ENCODE peak calls at places on chromosomes 6 and 20, in nine cellular contexts. C, T, F, G, Z, S, W, H and D are unnamed samples.

GRCh38 chr20:45432294-45432693 is 16.4 kb downstream of the PIGT start:
- DNase-seq in Z (no peak), W (no peak), F (no peak), G (no peak), S (no peak), T (peak; percentile 16), C (no peak), H (no peak), D (no peak)

GRCh38 chr6:76792394-76792793 is 670.9 kb downstream of the HTR1B start:
- DNase-seq in G (no peak), S (no peak), H (no peak), W (no peak), Z (no peak), T (no peak), F (no peak), C (no peak), D (no peak)

GRCh38 chr6:19838442-19839236 is 1.5 kb downstream of the ID4 start:
- DNase-seq in T (no peak), F (no peak), W (no peak), Z (no peak), G (no peak), S (peak; percentile 81), H (no peak), C (peak; percentile 27), D (peak; percentile 38)

GRCh38 chr6:109486068-109486467 is 3.0 kb upstream of the ZBTB24 start:
- DNase-seq in F (no peak), C (peak; percentile 44), T (no peak), H (no peak), Z (no peak), W (no peak), G (no peak), S (no peak), D (peak; percentile 98)

GRCh38 chr6:97423190-97423589 is 140.2 kb upstream of the MMS22L start:
- DNase-seq in C (no peak), G (no peak), T (no peak), H (no peak), W (no peak), S (no peak), Z (no peak), F (no peak), D (no peak)

GRCh38 chr6:136506124-136506799 is 44.0 kb downstream of the MAP7 start:
- DNase-seq in W (no peak), Z (no peak), G (no peak), H (no peak), S (no peak), F (no peak), C (no peak), T (no peak), D (no peak)

GRCh38 chr6:64049736-64050135 is 414.1 kb downstream of the PHF3 start:
- DNase-seq in H (no peak), S (no peak), Z (no peak), C (no peak), F (no peak), T (no peak), W (no peak), G (no peak), D (no peak)

GRCh38 chr6:139536751-139537617 is 162.5 kb upstream of the CITED2 start:
- DNase-seq in T (no peak), S (no peak), W (no peak), Z (no peak), F (no peak), G (no peak), C (peak; percentile 33), H (no peak), D (no peak)

GRCh38 chr20:13105864-13106457 is 97.2 kb downstream of the SPTLC3 start:
- DNase-seq in S (no peak), G (no peak), Z (no peak), F (no peak), H (no peak), C (peak; percentile 43), W (no peak), T (no peak), D (no peak)

GRCh38 chr6:111700135-111700690 is 94.5 kb upstream of the TRAF3IP2 start:
- DNase-seq in W (no peak), H (no peak), C (no peak), Z (no peak), G (no peak), F (no peak), S (no peak), T (no peak), D (no peak)

GRCh38 chr6:136539967-136540366 is 10.3 kb downstream of the MAP7 start:
- DNase-seq in C (no peak), W (no peak), T (no peak), H (no peak), F (no peak), Z (no peak), G (no peak), S (no peak), D (no peak)

GRCh38 chr6:132133734-132134490 is 182.7 kb upstream of the CCN2 start:
- DNase-seq in C (no peak), G (no peak), S (no peak), F (no peak), Z (peak; percentile 52), W (no peak), H (no peak), T (no peak), D (no peak)

GRCh38 chr6:42193491-42193894 is 1.3 kb downstream of the GUCA1B start:
- DNase-seq in C (no peak), Z (no peak), F (no peak), G (no peak), H (no peak), W (no peak), S (no peak), T (no peak), D (no peak)

GRCh38 chr6:30841644-30842504 is 42.4 kb upstream of the DDR1 start:
- DNase-seq in C (no peak), F (no peak), T (no peak), S (no peak), W (no peak), H (no peak), G (no peak), Z (no peak), D (no peak)

GRCh38 chr20:22583773-22584629 is at the start of gene FOXA2:
- DNase-seq in T (no peak), S (no peak), G (no peak), H (no peak), W (no peak), F (no peak), Z (no peak), C (peak; percentile 96), D (no peak)

GRCh38 chr6:134173007-134173690 is 120.7 kb upstream of the SLC2A12 start:
- DNase-seq in H (no peak), T (no peak), F (no peak), W (no peak), S (no peak), G (no peak), C (no peak), Z (no peak), D (no peak)

GRCh38 chr6:121260651-121261102 is 73.6 kb downstream of the TBC1D32 start:
- DNase-seq in S (no peak), T (no peak), Z (no peak), G (no peak), C (no peak), W (no peak), F (no peak), H (no peak), D (no peak)

DNA sequence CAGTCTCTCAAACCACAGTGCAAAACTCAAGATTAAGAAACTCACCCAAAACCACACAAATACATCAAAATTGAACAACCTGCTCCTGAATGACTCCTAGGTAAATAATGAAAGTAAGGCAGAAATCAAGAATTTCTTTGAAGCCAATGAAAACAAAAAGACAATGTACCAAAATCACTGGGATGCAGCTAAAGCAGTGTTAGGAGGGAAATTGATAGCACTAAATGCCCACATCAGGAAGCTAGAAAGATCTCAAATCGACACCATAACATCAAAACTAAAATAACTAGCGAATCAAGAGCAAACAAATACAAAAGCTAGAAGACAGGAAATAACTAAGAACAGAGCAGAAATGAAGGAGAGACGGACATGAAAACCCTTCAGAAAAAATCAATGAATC is 70.5 kb downstream of the TBC1D32 start:
- DNase-seq in C (no peak), H (no peak), T (no peak), Z (no peak), G (no peak), S (no peak), F (no peak), W (no peak), D (no peak)
- H3K9me3 ChIP-seq in C (peaks cover 6% of the 10 kb centered on the region), H (no peaks in the 10 kb centered on the region), T (no peaks in the 10 kb centered on the region), Z (no peaks in the 10 kb centered on the region), G (no peaks in the 10 kb centered on the region), S (no peaks in the 10 kb centered on the region), F (no peaks in the 10 kb centered on the region), W (no peaks in the 10 kb centered on the region), D (peaks cover 9% of the 10 kb centered on the region)

GRCh38 chr6:28323813-28324424 is 12.0 kb downstream of the ZSCAN31 start:
- DNase-seq in Z (no peak), H (no peak), G (no peak), S (no peak), T (no peak), F (no peak), C (no peak), W (no peak), D (no peak)
- H3K9me3 ChIP-seq in Z (peaks cover 9% of the 10 kb centered on the region), H (peaks cover 14% of the 10 kb centered on the region), G (peaks cover 9% of the 10 kb centered on the region), S (peaks cover 18% of the 10 kb centered on the region), T (peaks cover 19% of the 10 kb centered on the region), F (peaks cover 6% of the 10 kb centered on the region), C (peaks cover 31% of the 10 kb centered on the region), W (peaks cover 14% of the 10 kb centered on the region), D (peaks cover 15% of the 10 kb centered on the region)

DNA sequence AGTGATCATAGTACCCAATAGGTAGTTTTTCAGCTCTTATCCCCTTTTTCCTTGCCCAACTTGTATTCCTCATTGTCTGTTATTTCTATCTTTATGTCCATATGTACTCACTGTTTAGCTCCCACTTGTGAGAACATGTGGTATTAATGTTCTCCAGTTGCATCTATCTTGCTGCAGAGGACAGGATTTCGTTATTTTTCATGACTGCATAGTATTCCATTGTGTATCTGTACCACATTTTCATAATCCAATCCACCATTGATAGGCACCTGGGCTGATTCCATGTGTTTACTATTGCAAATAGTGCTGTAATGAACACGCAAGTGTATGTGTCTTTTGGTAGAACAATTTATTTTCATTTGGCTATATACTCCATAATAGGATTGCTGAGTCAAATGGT is 819.5 kb upstream of the ADGRB3 start:
- DNase-seq in G (no peak), Z (no peak), C (no peak), W (no peak), H (no peak), S (no peak), T (no peak), F (no peak), D (no peak)
- H3K9me3 ChIP-seq in G (no peaks in the 10 kb centered on the region), Z (no peaks in the 10 kb centered on the region), C (no peaks in the 10 kb centered on the region), W (peaks cover 4% of the 10 kb centered on the region), H (peaks cover 7% of the 10 kb centered on the region), S (peaks cover 6% of the 10 kb centered on the region), T (peaks cover 5% of the 10 kb centered on the region), F (no peaks in the 10 kb centered on the region), D (peaks cover 8% of the 10 kb centered on the region)

GRCh38 chr6:33343953-33344611 is 26.5 kb upstream of the ZBTB22 start:
- DNase-seq in S (no peak), Z (no peak), H (no peak), G (peak; percentile 71), C (no peak), T (peak; percentile 89), F (peak; percentile 91), W (no peak), D (no peak)

GRCh38 chr6:33344771-33345697 is 27.5 kb upstream of the ZBTB22 start:
- DNase-seq in C (peak; percentile 73), W (peak; percentile 39), H (peak; percentile 72), Z (peak; percentile 65), F (peak; percentile 85), T (peak; percentile 87), S (peak; percentile 81), G (peak; percentile 80), D (peak; percentile 55)

DNA sequence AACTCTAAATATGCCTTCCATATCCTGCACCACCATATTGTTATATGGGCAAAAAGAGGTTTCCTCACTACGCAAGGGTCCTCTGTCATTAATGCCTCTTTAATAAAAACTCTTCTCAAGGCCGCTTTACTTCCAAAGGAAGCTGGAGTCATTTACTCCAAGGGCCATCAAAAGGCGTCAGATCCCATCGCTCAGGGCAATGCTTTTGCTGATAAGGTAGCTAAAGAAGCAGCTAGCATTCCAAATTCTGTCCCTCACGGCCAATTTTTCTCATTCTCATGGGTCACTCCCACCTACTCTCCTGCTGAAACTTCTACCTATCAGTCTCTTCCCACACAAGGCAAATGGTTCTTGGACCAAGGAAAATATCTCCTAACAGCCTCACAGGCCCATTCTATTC is 30.3 kb upstream of the ZBTB22 start:
- DNase-seq in H (no peak), T (no peak), F (no peak), G (no peak), C (no peak), W (no peak), Z (no peak), S (no peak), D (no peak)
- H3K9me3 ChIP-seq in H (no peaks in the 10 kb centered on the region), T (no peaks in the 10 kb centered on the region), F (no peaks in the 10 kb centered on the region), G (no peaks in the 10 kb centered on the region), C (no peaks in the 10 kb centered on the region), W (no peaks in the 10 kb centered on the region), Z (no peaks in the 10 kb centered on the region), S (no peaks in the 10 kb centered on the region), D (no peaks in the 10 kb centered on the region)